ENCODE peak calls at places on chromosomes 5 and 9, in four cellular contexts. One of them, this sample, is unnamed. For H3K9me2, the result is how much of the 10 kb centered on the place peaks cover.

GRCh38 chr9:3224931-3225330 is 300.9 kb downstream of the RFX3 start:
- DNase-seq in GM23248: no peak
- DNase-seq in SK-N-SH: no peak
- DNase-seq in PC-3: no peak
- DNase-seq in this sample: no peak

GRCh38 chr5:87400305-87400899 is 12.3 kb downstream of the CCNH start:
- DNase-seq in GM23248: peak
- DNase-seq in SK-N-SH: peak
- DNase-seq in PC-3: peak
- DNase-seq in this sample: peak

GRCh38 chr9:68507098-68507795 is 33.4 kb downstream of the TMEM252 start:
- DNase-seq in GM23248: peak
- DNase-seq in SK-N-SH: peak
- DNase-seq in PC-3: peak
- DNase-seq in this sample: peak

GRCh38 chr9:98287383-98287782 is 31.9 kb upstream of the TBC1D2 start:
- DNase-seq in GM23248: no peak
- DNase-seq in SK-N-SH: peak
- DNase-seq in PC-3: no peak
- DNase-seq in this sample: no peak

GRCh38 chr5:120055858-120056257 is 408.2 kb upstream of the PRR16 start:
- DNase-seq in GM23248: peak
- DNase-seq in SK-N-SH: no peak
- DNase-seq in PC-3: peak
- DNase-seq in this sample: peak

GRCh38 chr5:3818612-3819011 is 223.0 kb downstream of the IRX1 start:
- DNase-seq in GM23248: no peak
- DNase-seq in SK-N-SH: no peak
- DNase-seq in PC-3: no peak
- DNase-seq in this sample: no peak

GRCh38 chr9:74132986-74133385 is 364.1 kb upstream of the RORB start:
- DNase-seq in GM23248: no peak
- DNase-seq in SK-N-SH: no peak
- DNase-seq in PC-3: no peak
- DNase-seq in this sample: no peak

GRCh38 chr5:137439645-137440044 is 59.5 kb downstream of the SPOCK1 start:
- DNase-seq in GM23248: no peak
- DNase-seq in SK-N-SH: no peak
- DNase-seq in PC-3: no peak
- DNase-seq in this sample: no peak

GRCh38 chr5:9174446-9174845 is 371.4 kb downstream of the SEMA5A start:
- DNase-seq in GM23248: peak
- DNase-seq in SK-N-SH: no peak
- DNase-seq in PC-3: no peak
- DNase-seq in this sample: no peak

GRCh38 chr5:38595149-38595725 is 38.8 kb upstream of the LIFR start:
- DNase-seq in GM23248: peak
- DNase-seq in SK-N-SH: no peak
- DNase-seq in PC-3: peak
- DNase-seq in this sample: no peak

GRCh38 chr5:178318382-178318781 is 85.8 kb upstream of the PHYKPL start:
- DNase-seq in GM23248: no peak
- DNase-seq in SK-N-SH: no peak
- DNase-seq in PC-3: no peak
- DNase-seq in this sample: no peak

GRCh38 chr9:85268024-85268610 is 473.6 kb downstream of the AGTPBP1 start:
- DNase-seq in GM23248: no peak
- DNase-seq in SK-N-SH: no peak
- DNase-seq in PC-3: no peak
- DNase-seq in this sample: no peak

DNA sequence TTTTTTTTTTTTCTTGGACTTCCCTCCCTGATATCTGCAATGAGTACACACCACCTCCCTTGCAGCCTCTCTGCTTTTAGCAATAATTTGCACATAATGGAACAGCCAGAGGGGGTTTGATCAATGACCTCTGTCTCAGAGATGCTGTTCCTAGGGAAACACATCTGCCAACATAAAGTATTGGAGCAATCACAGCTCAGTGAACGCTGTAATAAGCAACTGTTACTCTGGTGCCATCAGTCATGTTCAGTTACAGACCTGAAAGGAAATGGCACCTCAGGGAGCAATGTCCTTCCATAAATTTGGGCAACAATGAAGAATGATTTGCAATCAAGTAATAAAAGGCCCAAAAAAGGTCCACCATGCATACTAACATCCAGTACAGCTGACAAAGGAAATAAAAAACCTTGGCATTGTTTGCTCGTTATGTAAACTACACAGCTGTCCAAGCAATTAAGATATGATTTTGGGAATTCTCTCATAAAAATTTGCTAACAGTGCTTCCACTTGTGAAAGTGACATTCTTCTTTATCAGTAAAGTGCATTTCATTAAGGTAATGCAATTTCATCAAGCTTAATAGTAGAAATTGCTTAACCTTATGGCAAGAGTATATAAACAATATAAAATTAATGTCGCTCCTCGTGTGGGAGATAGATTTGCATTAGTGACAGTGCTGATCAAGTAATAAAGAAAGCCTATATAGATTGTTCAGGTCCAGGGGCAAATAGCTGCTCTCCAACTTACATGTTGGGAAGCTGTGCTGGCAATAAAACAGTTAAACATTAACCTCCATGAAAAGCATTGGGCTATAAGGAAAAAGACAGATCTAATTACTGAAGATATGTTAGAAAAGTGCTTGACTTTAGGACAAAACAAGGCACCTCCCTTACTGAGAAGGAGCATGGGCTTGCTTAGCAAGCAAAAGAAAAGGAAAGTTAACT is 167.7 kb downstream of the RASEF start:
- DNase-seq in GM23248: no peak
- DNase-seq in SK-N-SH: peak
- DNase-seq in PC-3: no peak
- DNase-seq in this sample: no peak
- H3K9me2 ChIP-seq in GM23248: under half
- H3K9me2 ChIP-seq in SK-N-SH: under half
- H3K9me2 ChIP-seq in PC-3: under half
- H3K9me2 ChIP-seq in this sample: under half

GRCh38 chr9:104958756-104959155 is 30.8 kb upstream of the ABCA1 start:
- DNase-seq in GM23248: no peak
- DNase-seq in SK-N-SH: no peak
- DNase-seq in PC-3: no peak
- DNase-seq in this sample: no peak
- H2AFZ ChIP-seq in GM23248: no peak
- H2AFZ ChIP-seq in SK-N-SH: no peak
- H2AFZ ChIP-seq in PC-3: no peak
- H2AFZ ChIP-seq in this sample: no peak

DNA sequence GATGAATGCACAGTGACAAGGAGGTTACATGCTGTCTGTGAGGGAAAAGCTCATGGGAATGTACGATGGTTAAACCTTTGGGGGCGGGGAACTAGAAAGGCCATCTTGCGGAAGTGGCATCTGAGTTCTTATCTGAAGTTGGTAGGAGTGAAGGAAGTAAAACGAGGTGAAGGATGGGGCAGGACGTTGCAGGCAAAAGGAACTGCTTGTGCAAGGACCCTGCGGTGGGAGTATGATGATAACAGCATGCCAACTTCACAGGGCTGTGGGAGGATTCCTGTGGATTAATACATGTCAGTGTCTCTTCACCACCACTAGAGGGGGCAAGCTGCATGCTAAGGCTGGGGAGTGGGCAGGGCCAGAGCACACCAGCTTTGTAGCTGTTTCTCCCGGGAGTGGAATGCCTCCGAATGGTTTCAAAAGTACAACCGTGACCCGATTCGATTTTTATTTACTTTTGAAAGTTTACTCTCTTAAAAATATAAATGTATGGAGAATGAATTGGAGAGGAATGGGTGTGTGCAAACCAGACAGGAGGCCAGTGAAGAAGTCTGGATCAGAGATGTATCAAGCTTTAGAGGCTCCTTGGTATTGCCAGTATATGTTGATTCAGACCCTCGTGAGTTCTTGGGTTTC is 62.5 kb downstream of the CYFIP2 start:
- DNase-seq in GM23248: peak
- DNase-seq in SK-N-SH: peak
- DNase-seq in PC-3: peak
- DNase-seq in this sample: peak
- H3K9ac ChIP-seq in GM23248: peak
- H3K9ac ChIP-seq in SK-N-SH: no peak
- H3K9ac ChIP-seq in PC-3: peak
- H3K9ac ChIP-seq in this sample: no peak

DNA sequence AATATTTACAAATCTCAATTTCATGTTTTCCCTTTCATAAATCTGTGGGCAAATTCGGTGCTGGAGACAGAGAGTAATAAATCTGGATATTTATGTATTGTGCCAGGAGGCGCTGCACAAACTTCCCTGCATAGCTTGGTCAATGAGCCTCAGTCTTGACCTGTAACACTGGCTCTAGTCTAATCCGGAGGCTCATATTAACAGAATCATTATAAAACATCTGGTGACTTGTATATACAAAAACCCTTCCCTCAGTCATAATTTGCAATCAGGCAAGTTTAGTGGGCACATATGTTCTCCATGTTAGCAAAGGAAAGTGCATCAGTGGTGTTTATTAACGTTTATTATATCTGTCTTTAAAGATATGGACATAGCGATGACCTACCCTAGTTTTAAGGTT is 104.0 kb upstream of the BNC2 start:
- DNase-seq in GM23248: no peak
- DNase-seq in SK-N-SH: no peak
- DNase-seq in PC-3: no peak
- DNase-seq in this sample: no peak
- H3K9me2 ChIP-seq in GM23248: under half
- H3K9me2 ChIP-seq in SK-N-SH: under half
- H3K9me2 ChIP-seq in PC-3: under half
- H3K9me2 ChIP-seq in this sample: under half

DNA sequence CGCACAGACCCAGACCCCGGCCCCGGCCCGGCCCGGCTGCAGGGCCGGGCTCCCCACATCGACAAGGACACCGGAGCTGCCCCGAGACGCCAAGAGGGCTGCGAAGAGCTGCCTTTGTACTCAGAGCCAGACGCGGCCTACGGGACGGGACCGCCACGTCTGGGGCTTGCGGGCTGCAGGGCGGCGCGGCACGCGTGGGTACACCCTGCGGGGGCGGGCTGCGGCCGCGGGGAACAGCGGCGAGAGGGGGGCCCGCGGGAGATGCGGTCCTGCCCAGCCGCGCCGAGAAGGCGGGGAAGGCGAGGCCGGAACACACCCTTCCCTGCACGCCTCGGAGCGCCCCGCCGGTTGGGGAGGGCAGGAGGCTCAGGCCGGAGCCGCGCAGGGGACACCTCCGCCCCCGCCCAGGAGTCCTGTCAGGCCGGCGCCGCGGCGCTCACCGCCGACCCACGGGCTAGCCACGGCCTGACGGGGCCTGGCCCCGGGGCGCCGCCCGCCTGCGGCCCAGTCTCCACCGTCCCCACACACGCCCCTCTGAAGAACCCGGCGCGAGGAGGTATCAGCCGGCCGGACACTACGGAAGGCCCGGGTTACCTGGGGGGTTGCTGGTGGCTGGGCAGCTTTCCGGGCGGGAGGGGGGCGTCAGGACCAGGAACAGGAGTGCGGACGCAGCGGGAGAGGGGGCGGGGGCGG is 478 bp downstream of the RAB14 start:
- DNase-seq in GM23248: peak
- DNase-seq in SK-N-SH: no peak
- DNase-seq in PC-3: no peak
- DNase-seq in this sample: no peak
- H2AFZ ChIP-seq in GM23248: peak
- H2AFZ ChIP-seq in SK-N-SH: no peak
- H2AFZ ChIP-seq in PC-3: peak
- H2AFZ ChIP-seq in this sample: no peak

GRCh38 chr9:124262596-124263045 is 4.9 kb downstream of the NEK6 start:
- DNase-seq in GM23248: no peak
- DNase-seq in SK-N-SH: no peak
- DNase-seq in PC-3: no peak
- DNase-seq in this sample: no peak

GRCh38 chr9:124261787-124262595 is 4.2 kb downstream of the NEK6 start:
- DNase-seq in GM23248: peak
- DNase-seq in SK-N-SH: no peak
- DNase-seq in PC-3: no peak
- DNase-seq in this sample: no peak

GRCh38 chr9:124259273-124260078 is 1.7 kb downstream of the NEK6 start:
- DNase-seq in GM23248: peak
- DNase-seq in SK-N-SH: no peak
- DNase-seq in PC-3: peak
- DNase-seq in this sample: peak

GRCh38 chr9:124258765-124259272 is 1.1 kb downstream of the NEK6 start:
- DNase-seq in GM23248: peak
- DNase-seq in SK-N-SH: no peak
- DNase-seq in PC-3: peak
- DNase-seq in this sample: no peak

GRCh38 chr9:124260769-124261603 is 3.2 kb downstream of the NEK6 start:
- DNase-seq in GM23248: peak
- DNase-seq in SK-N-SH: no peak
- DNase-seq in PC-3: peak
- DNase-seq in this sample: no peak
- H3K9ac ChIP-seq in GM23248: peak
- H3K9ac ChIP-seq in SK-N-SH: peak
- H3K9ac ChIP-seq in PC-3: no peak
- H3K9ac ChIP-seq in this sample: peak

GRCh38 chr5:116911074-116911473 is 336.5 kb upstream of the SEMA6A start:
- DNase-seq in GM23248: no peak
- DNase-seq in SK-N-SH: no peak
- DNase-seq in PC-3: no peak
- DNase-seq in this sample: no peak

DNA sequence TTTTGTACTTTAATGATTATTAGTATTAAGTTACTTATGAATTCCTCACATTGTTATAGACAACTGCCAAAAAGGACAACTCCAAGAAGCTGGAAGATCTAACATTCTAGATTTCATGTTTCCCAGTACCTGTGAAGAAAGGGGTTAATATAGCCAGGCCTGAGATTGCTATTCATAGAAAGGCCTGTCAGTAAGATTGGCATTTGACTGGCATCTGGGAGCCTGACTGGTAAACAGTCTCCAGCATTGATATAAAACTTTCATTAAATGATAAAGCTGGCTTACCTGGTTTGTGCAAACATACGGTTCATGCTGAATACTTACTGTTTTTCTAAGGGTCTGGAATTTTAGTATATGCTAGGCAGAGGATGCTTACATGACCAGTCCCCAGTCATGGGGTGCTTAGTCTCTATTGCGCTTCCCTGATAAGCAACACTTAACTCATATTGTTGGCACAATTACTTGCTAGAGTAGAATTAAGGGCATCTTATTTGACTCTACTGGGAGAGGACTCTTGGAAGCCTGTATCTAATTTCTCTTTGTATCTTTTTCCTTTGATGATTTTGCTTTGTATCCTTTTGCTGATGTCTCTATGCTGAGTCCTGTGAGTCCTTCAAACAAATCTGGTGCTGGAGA is 340.4 kb upstream of the SEMA6A start:
- DNase-seq in GM23248: no peak
- DNase-seq in SK-N-SH: no peak
- DNase-seq in PC-3: no peak
- DNase-seq in this sample: no peak
- H3K9me2 ChIP-seq in GM23248: under half
- H3K9me2 ChIP-seq in SK-N-SH: under half
- H3K9me2 ChIP-seq in PC-3: under half
- H3K9me2 ChIP-seq in this sample: under half

GRCh38 chr9:93452710-93453046 is 703 bp downstream of the FAM120AOS start:
- DNase-seq in GM23248: peak
- DNase-seq in SK-N-SH: peak
- DNase-seq in PC-3: peak
- DNase-seq in this sample: no peak
- H2AFZ ChIP-seq in GM23248: peak
- H2AFZ ChIP-seq in SK-N-SH: no peak
- H2AFZ ChIP-seq in PC-3: no peak
- H2AFZ ChIP-seq in this sample: no peak

This sample was measured in HCT116.